ENCODE peak calls at places on chromosomes 16 and 17, in six cellular contexts. L is Panc1, P is AG10803, Z is HFFc6, C is NCI-H2081, N is sciatic nerve. Y is an unnamed sample.

GRCh38 chr17:7897090-7897489 is 8.5 kb downstream of the CHD3 start:
- DNase-seq in L (no peak), P (no peak), Z (no peak), C (no peak), N (no peak), Y (no peak)

GRCh38 chr16:56939801-56940200 is 7.9 kb downstream of the HERPUD1 start:
- DNase-seq in L (no peak), P (no peak), Z (no peak), C (peak), N (no peak), Y (no peak)

GRCh38 chr17:36851230-36851629 is 86.0 kb upstream of the LHX1 start:
- DNase-seq in L (peak), P (peak), Z (peak), C (no peak), N (no peak), Y (peak)

GRCh38 chr16:51132484-51132883 is 18.6 kb downstream of the SALL1 start:
- DNase-seq in L (no peak), P (no peak), Z (no peak), C (no peak), N (no peak), Y (no peak)

GRCh38 chr17:33261911-33262665 is 31.0 kb downstream of the ASIC2 start:
- DNase-seq in L (no peak), P (no peak), Z (no peak), C (no peak), N (no peak), Y (no peak)

GRCh38 chr16:30972872-30973271 is 12.1 kb upstream of the HSD3B7 start:
- DNase-seq in L (no peak), P (no peak), Z (peak), C (no peak), N (no peak), Y (peak)

GRCh38 chr16:27722892-27723450 is 173.0 kb downstream of the KATNIP start:
- DNase-seq in L (no peak), P (no peak), Z (no peak), C (no peak), N (no peak), Y (no peak)

GRCh38 chr17:67689534-67690177 is 28.1 kb upstream of the NOL11 start:
- DNase-seq in L (peak), P (peak), Z (peak), C (peak), N (no peak), Y (peak)

GRCh38 chr16:74868501-74868900 is 93.9 kb upstream of the FA2H start:
- DNase-seq in L (no peak), P (peak), Z (peak), C (no peak), N (no peak), Y (peak)

GRCh38 chr17:79940381-79941087 is 95.1 kb downstream of the TBC1D16 start:
- DNase-seq in L (no peak), P (no peak), Z (no peak), C (no peak), N (peak), Y (no peak)

Y was measured in HT1080.